ENCODE peak calls at places on chromosomes 11 and 22, in four cellular contexts. N, I, Q and M are unnamed samples. For H3K36me3, the result is how much of the 10 kb centered on the place peaks cover.

GRCh38 chr11:12772324-12772723 is 98.1 kb downstream of the TEAD1 start:
- DNase-seq in N (no peak), I (no peak), Q (no peak), M (no peak)

GRCh38 chr11:133955091-133955846 is 1.5 kb downstream of the IGSF9B start:
- DNase-seq in I (peak), N (peak), Q (no peak), M (no peak)

GRCh38 chr22:50518628-50519027 is 6.8 kb downstream of the SCO2 start:
- DNase-seq in Q (no peak), N (no peak), I (no peak), M (no peak)

GRCh38 chr11:29318134-29318845 is 698.5 kb downstream of the KCNA4 start:
- DNase-seq in Q (no peak), I (no peak), N (no peak), M (peak)

GRCh38 chr11:18001191-18001590 is 11.7 kb downstream of the SERGEF start:
- DNase-seq in Q (no peak), I (no peak), N (no peak), M (no peak)

GRCh38 chr11:103901656-103902055 is 134.8 kb upstream of the DDI1 start:
- DNase-seq in N (no peak), Q (no peak), I (no peak), M (no peak)

GRCh38 chr11:85779956-85780640 is 30.8 kb downstream of the SYTL2 start:
- DNase-seq in I (no peak), Q (no peak), N (no peak), M (no peak)

GRCh38 chr11:126362879-126363655 is 7.6 kb downstream of the ST3GAL4 start:
- DNase-seq in N (no peak), Q (peak), I (no peak), M (no peak)

GRCh38 chr22:43500792-43501785 is 89.3 kb downstream of the MPPED1 start:
- DNase-seq in I (no peak), N (no peak), Q (no peak), M (no peak)

GRCh38 chr11:86746509-86746908 is 53.8 kb upstream of the PRSS23 start:
- DNase-seq in I (no peak), N (peak), Q (no peak), M (no peak)

GRCh38 chr11:6681949-6682348 is 1.2 kb downstream of the MRPL17 start:
- DNase-seq in I (peak), Q (no peak), N (no peak), M (peak)

GRCh38 chr11:9884601-9885000 is 220.7 kb downstream of the SWAP70 start:
- DNase-seq in I (no peak), Q (no peak), N (no peak), M (no peak)

GRCh38 chr11:98979212-98979611 is 41.5 kb upstream of the CNTN5 start:
- DNase-seq in N (no peak), I (no peak), Q (no peak), M (no peak)

GRCh38 chr11:9565822-9566560 is 7.5 kb upstream of the WEE1 start:
- DNase-seq in Q (no peak), I (peak), N (peak), M (peak)

GRCh38 chr22:35352214-35353111 is 28.4 kb upstream of the HMOX1 start:
- DNase-seq in I (peak), N (no peak), Q (peak), M (no peak)

GRCh38 chr11:130726234-130726559 is 190.1 kb downstream of the SNX19 start:
- DNase-seq in N (no peak), Q (no peak), I (no peak), M (peak)

GRCh38 chr11:36358436-36358835 is 62.3 kb downstream of the PRR5L start:
- DNase-seq in Q (no peak), I (no peak), N (no peak), M (no peak)

GRCh38 chr11:8913961-8914660 is 3.1 kb downstream of the AKIP1 start:
- DNase-seq in Q (no peak), N (peak), I (peak), M (peak)

GRCh38 chr11:117819096-117820040 is 5.2 kb downstream of the FXYD2 start:
- DNase-seq in I (peak), N (peak), Q (peak), M (peak)

GRCh38 chr11:17314232-17314547 is 37.4 kb upstream of the NCR3LG1 start:
- DNase-seq in I (no peak), Q (no peak), N (no peak), M (peak)

GRCh38 chr22:31177420-31178162 is 17.6 kb downstream of the RNF185 start:
- DNase-seq in I (no peak), Q (no peak), N (no peak), M (peak)

GRCh38 chr22:31977141-31977781 is 32.9 kb downstream of the YWHAH start:
- DNase-seq in N (peak), I (peak), Q (peak), M (peak)

GRCh38 chr11:63841554-63841953 is 2.6 kb downstream of the MARK2 start:
- DNase-seq in N (no peak), I (peak), Q (no peak), M (no peak)

GRCh38 chr11:18471995-18472394 is 16.3 kb downstream of the LDHAL6A start:
- DNase-seq in N (no peak), Q (no peak), I (no peak), M (no peak)

GRCh38 chr22:19260804-19261203 is 30.7 kb downstream of the CLTCL1 start:
- DNase-seq in N (no peak), I (no peak), Q (no peak), M (no peak)

GRCh38 chr22:42717197-42717967 is 3.3 kb downstream of the A4GALT start:
- DNase-seq in Q (no peak), N (no peak), I (no peak), M (no peak)

GRCh38 chr11:97764605-97765004 is 1256.1 kb upstream of the CNTN5 start:
- DNase-seq in Q (no peak), I (no peak), N (no peak), M (no peak)

GRCh38 chr11:110463153-110463552 is 33.4 kb downstream of the FDX1 start:
- DNase-seq in N (peak), I (no peak), Q (peak), M (peak)

GRCh38 chr11:73234403-73235181 is 16.5 kb downstream of the P2RY2 start:
- DNase-seq in Q (peak), I (no peak), N (peak), M (no peak)

GRCh38 chr11:73235236-73235786 is 17.2 kb downstream of the P2RY2 start:
- DNase-seq in Q (peak), N (peak), I (no peak), M (no peak)

GRCh38 chr11:73233704-73234402 is 15.8 kb downstream of the P2RY2 start:
- DNase-seq in N (no peak), I (no peak), Q (peak), M (no peak)

GRCh38 chr11:73230931-73231330 is 12.8 kb downstream of the P2RY2 start:
- DNase-seq in I (no peak), N (no peak), Q (no peak), M (no peak)

DNA sequence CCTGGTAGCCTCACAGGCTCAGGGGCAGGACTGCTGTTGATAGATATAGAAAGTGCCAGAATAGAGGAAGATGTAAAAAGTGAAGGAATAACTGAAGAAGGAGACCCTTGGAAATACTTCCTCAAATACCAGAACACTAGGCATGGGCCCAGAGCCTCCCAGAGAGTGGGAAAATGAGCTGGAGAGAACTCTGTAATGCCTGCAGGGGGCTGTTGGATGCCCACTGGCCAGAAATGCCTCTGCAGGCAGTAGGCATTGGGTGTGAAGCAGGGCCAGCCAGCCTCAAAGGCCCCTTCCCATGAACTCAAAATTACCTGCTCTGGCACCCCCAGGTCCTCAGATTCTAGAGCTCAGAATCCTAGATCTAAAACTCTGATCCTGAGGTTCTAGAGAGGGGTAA is 15.1 kb downstream of the P2RY2 start:
- DNase-seq in I (no peak), Q (peak), N (no peak), M (no peak)
- H3K36me3 ChIP-seq in I (under half), Q (under half), N (under half), M (under half)

DNA sequence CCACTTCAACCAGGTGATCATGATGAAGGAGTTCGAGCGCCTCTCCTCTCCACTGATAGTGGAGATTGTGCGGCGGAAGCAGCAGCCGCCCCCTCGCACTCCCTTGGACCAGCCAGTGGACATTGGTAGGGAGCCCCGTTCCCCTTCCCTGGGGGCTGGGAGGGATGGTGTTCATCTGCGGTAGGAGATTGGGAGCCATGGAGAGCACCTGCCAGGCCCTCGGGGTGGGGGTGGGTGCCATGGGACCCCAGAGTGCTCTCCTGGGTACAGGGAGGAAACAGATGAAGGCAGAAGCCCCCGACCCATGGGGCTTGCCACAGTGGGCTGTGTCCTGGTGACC is 7.0 kb downstream of the THAP7 start:
- DNase-seq in Q (no peak), I (no peak), N (no peak), M (no peak)
- H3K36me3 ChIP-seq in Q (under half), I (under half), N (half or more), M (half or more)

GRCh38 chr22:46353483-46354105 is 18.1 kb downstream of the TRMU start:
- DNase-seq in I (no peak), N (no peak), Q (no peak), M (no peak)

GRCh38 chr22:46355369-46355995 is 20.0 kb downstream of the TRMU start:
- DNase-seq in I (peak), N (peak), Q (peak), M (peak)

GRCh38 chr22:46355996-46356471 is 20.5 kb downstream of the TRMU start:
- DNase-seq in Q (peak), I (no peak), N (no peak), M (no peak)

GRCh38 chr22:46354176-46354992 is 18.9 kb downstream of the TRMU start:
- DNase-seq in N (no peak), Q (peak), I (no peak), M (no peak)

DNA sequence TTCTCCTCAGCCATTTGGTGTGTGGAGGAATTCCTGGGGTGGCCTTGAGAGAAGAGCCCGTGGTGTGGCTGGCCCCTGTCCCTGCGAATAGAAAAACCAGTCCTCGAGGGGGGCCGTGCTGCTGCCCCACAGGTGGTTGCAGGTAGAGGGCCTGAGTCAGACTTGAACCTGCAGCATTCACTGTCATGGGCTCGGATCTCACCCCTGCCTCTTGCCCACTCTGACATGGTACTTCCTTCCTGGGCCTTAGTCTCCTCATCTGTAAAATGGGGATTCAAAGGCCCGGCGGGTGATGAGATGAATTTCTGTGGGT is 19.4 kb downstream of the TRMU start:
- DNase-seq in N (no peak), I (no peak), Q (no peak), M (no peak)
- H3K36me3 ChIP-seq in N (half or more), I (under half), Q (under half), M (half or more)

GRCh38 chr22:23286296-23286695 is 106.0 kb downstream of the BCR start:
- DNase-seq in I (no peak), N (no peak), Q (no peak), M (no peak)

GRCh38 chr22:23285734-23286133 is 105.4 kb downstream of the BCR start:
- DNase-seq in I (no peak), N (no peak), Q (no peak), M (peak)

GRCh38 chr22:23284504-23285033 is 104.3 kb downstream of the BCR start:
- DNase-seq in Q (no peak), I (no peak), N (no peak), M (no peak)

GRCh38 chr22:23283591-23284503 is 103.5 kb downstream of the BCR start:
- DNase-seq in N (no peak), Q (no peak), I (no peak), M (no peak)

DNA sequence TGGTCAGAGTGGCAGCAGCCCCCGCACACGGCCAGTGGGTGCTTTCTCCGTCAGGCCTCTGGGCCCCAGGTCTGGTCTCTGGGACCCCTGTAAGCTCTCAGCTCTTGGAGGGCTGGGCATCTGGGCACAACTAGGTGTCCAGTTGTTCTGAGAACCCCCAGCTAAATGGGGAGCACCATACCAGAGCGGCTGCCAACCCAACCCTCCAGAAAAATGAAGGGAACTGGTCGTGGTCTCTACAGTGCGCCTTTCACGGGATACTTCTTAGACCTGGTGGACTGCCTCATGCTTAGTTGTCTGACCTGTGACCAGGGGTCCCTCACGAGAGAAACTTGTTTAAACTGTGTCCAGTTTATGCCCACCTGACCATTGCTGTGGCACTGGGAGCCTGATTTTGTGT is 104.9 kb downstream of the BCR start:
- DNase-seq in Q (no peak), N (no peak), I (no peak), M (no peak)
- H3K36me3 ChIP-seq in Q (under half), N (under half), I (under half), M (half or more)

DNA sequence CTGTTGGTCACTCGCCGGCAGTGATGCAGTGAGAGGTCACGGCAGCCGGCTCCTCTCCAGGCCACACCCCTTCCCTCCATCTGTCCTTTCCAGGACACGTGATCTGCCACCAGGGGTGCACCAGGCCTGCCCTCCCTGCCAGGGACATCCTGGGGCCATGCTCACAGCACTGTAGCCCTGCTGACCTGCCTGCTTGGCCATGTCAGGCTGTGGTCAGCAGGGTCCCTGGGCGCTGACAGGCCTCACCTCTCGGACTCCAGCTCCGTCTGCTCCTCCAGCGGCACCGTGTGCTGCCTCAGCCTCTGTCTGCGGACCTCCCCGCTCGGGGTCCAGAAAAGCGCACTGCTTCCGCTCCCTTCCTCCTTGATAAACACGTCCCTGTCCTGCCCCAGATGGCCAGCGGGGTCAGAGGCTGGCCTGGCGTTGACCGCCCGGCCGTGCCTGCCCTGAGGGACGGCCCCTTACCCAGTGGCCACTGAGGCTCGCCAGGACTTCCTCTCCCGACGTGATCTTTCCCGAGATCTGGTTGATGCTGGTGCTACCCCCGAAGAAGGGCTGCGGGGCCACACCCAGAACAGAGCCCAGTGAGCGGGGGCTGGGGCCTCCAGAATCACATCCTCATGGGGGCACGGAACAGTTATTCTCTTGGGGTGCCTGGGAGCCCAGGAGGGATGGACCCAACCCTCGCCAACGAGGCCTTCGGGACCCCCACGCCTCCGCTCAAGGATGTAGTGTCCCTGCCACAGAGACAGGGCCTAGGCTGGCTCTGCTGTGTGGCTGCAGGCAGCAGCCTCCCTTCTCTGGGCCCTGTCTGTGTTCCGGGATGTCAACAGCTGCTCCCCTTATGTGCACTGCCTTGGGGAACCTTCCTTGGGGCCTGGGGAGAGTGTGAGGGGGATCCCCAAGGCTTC is 36.3 kb upstream of the CARS1 start:
- DNase-seq in N (no peak), Q (no peak), I (no peak), M (no peak)
- H3K36me3 ChIP-seq in N (under half), Q (under half), I (under half), M (under half)

DNA sequence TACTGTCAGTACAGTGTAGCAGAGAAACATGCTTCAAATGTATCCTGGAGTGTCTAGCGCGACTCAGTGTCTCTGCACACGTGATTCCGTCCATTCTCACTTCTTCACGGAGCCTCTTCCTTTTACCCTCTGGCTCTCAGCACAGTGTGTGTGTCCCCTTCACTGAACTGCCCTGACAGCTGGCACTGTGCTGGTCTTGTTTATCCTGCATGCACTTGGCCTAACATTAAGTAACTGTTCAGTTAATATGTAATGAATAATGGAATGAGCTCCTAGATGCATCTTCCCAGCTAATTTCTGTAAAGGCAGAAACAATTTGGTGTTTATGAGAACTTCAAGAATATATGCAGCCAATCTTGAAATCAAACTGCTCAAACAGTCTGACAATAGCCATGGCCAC is 44.4 kb downstream of the KMT5B start:
- DNase-seq in I (no peak), Q (no peak), N (no peak), M (no peak)
- H3K36me3 ChIP-seq in I (under half), Q (under half), N (half or more), M (half or more)

GRCh38 chr11:61007383-61007970 is 36.0 kb downstream of the CD6 start:
- DNase-seq in Q (peak), N (no peak), I (peak), M (no peak)
- H3K36me3 ChIP-seq in Q (under half), N (under half), I (under half), M (under half)

DNA sequence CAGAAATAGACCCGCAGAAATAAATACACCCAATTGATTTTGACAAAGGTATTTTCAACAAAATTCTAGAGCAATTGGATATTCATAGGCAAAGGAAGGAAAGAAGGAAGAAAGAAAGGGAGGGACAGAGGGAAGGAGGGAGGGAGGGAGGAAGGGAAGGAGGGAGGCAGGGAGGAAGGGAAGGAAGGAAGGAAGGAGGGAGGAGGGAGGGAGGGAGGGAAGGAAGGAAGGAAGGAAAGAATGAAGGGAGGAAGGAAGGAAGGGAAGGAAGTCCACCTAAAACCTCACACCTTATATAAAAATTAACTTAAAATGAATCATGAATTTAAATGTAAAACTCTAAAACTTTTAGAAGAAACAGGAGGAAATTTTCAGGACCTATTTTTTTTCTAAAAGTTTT is 94.2 kb upstream of the USP47 start:
- DNase-seq in I (no peak), Q (no peak), N (no peak), M (no peak)
- H3K36me3 ChIP-seq in I (under half), Q (under half), N (under half), M (under half)

DNA sequence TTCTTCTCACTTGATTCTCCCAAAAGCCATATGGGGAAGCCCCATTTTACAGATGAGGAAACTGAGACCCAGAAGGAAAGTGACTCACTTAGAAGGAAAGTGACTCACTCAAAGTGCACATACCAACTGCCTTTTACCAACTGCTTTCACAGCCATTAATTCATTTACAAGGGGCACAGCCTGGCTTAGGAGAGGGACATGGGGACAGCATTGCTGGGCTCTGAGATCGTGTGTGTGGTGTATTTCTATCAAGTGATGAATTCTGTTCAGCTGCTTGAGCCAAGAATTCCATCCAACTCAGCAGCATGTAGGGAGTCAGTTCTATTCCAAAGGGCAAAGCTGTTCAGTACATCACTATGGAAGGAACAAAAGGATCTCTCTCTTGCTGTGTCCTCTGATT is 23.5 kb upstream of the PAK1 start:
- DNase-seq in N (no peak), Q (no peak), I (no peak), M (no peak)
- H3K36me3 ChIP-seq in N (under half), Q (under half), I (under half), M (under half)